ENCODE peak calls at places on chromosomes 16 and 17, in five cellular contexts. One of them, this sample, is unnamed.

GRCh38 chr17:28750178-28751047 is 6.6 kb downstream of the TRAF4 start:
- DNase-seq in stomach: peak; percentile 97
- DNase-seq in CD8-positive, alpha-beta T cell: peak; percentile 88
- DNase-seq in prostate gland: peak; percentile 95
- DNase-seq in K562: peak; percentile 98
- DNase-seq in this sample: peak; percentile 96

GRCh38 chr17:55735784-55736405 is 13.2 kb upstream of the TMEM100 start:
- DNase-seq in stomach: no peak
- DNase-seq in CD8-positive, alpha-beta T cell: no peak
- DNase-seq in prostate gland: no peak
- DNase-seq in K562: peak; percentile 83
- DNase-seq in this sample: peak; percentile 53

GRCh38 chr17:6927290-6927844 is 68.5 kb upstream of the ALOX12 start:
- DNase-seq in CD8-positive, alpha-beta T cell: no peak
- DNase-seq in stomach: no peak
- DNase-seq in K562: no peak
- DNase-seq in prostate gland: no peak
- DNase-seq in this sample: no peak

GRCh38 chr17:51152766-51153209 is 571 bp upstream of the NME1 start:
- DNase-seq in K562: no peak
- DNase-seq in CD8-positive, alpha-beta T cell: no peak
- DNase-seq in stomach: no peak
- DNase-seq in prostate gland: no peak
- DNase-seq in this sample: peak; percentile 62

GRCh38 chr16:65781363-65781762 is 585.1 kb upstream of the CDH5 start:
- DNase-seq in stomach: no peak
- DNase-seq in CD8-positive, alpha-beta T cell: no peak
- DNase-seq in K562: peak; percentile 32
- DNase-seq in prostate gland: no peak
- DNase-seq in this sample: no peak

GRCh38 chr17:37761065-37761464 is 16.2 kb upstream of the HNF1B start:
- DNase-seq in CD8-positive, alpha-beta T cell: no peak
- DNase-seq in K562: no peak
- DNase-seq in stomach: no peak
- DNase-seq in prostate gland: no peak
- DNase-seq in this sample: no peak

GRCh38 chr16:3467182-3467581 is 23.7 kb downstream of the NAA60 start:
- DNase-seq in CD8-positive, alpha-beta T cell: no peak
- DNase-seq in K562: no peak
- DNase-seq in prostate gland: no peak
- DNase-seq in stomach: no peak
- DNase-seq in this sample: peak; percentile 11

GRCh38 chr17:75406222-75406615 is 741 bp upstream of the GRB2 start:
- DNase-seq in K562: peak; percentile 24
- DNase-seq in stomach: no peak
- DNase-seq in CD8-positive, alpha-beta T cell: no peak
- DNase-seq in prostate gland: no peak
- DNase-seq in this sample: peak; percentile 19

GRCh38 chr16:84754353-84754856 is 54.6 kb downstream of the USP10 start:
- DNase-seq in CD8-positive, alpha-beta T cell: peak; percentile 62
- DNase-seq in prostate gland: peak; percentile 84
- DNase-seq in stomach: peak; percentile 67
- DNase-seq in K562: peak; percentile 89
- DNase-seq in this sample: peak; percentile 72

GRCh38 chr16:3112058-3112880 is at the start of gene ZNF205:
- DNase-seq in K562: peak; percentile 86
- DNase-seq in prostate gland: peak; percentile 64
- DNase-seq in CD8-positive, alpha-beta T cell: no peak
- DNase-seq in stomach: peak; percentile 79
- DNase-seq in this sample: peak; percentile 99

GRCh38 chr17:4585203-4585939 is 1.0 kb downstream of the SMTNL2 start:
- DNase-seq in CD8-positive, alpha-beta T cell: no peak
- DNase-seq in stomach: no peak
- DNase-seq in prostate gland: no peak
- DNase-seq in K562: no peak
- DNase-seq in this sample: peak; percentile 86

GRCh38 chr16:85333744-85334640 is 221.7 kb upstream of the CIBAR2 start:
- DNase-seq in K562: no peak
- DNase-seq in prostate gland: no peak
- DNase-seq in CD8-positive, alpha-beta T cell: no peak
- DNase-seq in stomach: no peak
- DNase-seq in this sample: peak; percentile 73

GRCh38 chr17:31515226-31515759 is 123.8 kb downstream of the RAB11FIP4 start:
- DNase-seq in CD8-positive, alpha-beta T cell: no peak
- DNase-seq in prostate gland: no peak
- DNase-seq in K562: no peak
- DNase-seq in stomach: no peak
- DNase-seq in this sample: peak; percentile 31

GRCh38 chr16:4937782-4938682 is 1.1 kb upstream of the PPL start:
- DNase-seq in stomach: no peak
- DNase-seq in prostate gland: peak; percentile 68
- DNase-seq in K562: no peak
- DNase-seq in CD8-positive, alpha-beta T cell: no peak
- DNase-seq in this sample: peak; percentile 78

GRCh38 chr17:69489303-69489702 is 74.8 kb downstream of the MAP2K6 start:
- DNase-seq in prostate gland: no peak
- DNase-seq in CD8-positive, alpha-beta T cell: no peak
- DNase-seq in K562: no peak
- DNase-seq in stomach: no peak
- DNase-seq in this sample: no peak

GRCh38 chr17:509316-509715 is 156.7 kb upstream of the RPH3AL start:
- DNase-seq in K562: no peak
- DNase-seq in prostate gland: no peak
- DNase-seq in stomach: no peak
- DNase-seq in CD8-positive, alpha-beta T cell: no peak
- DNase-seq in this sample: no peak

GRCh38 chr17:43574896-43575525 is 28.9 kb upstream of the ETV4 start:
- DNase-seq in K562: no peak
- DNase-seq in prostate gland: no peak
- DNase-seq in stomach: no peak
- DNase-seq in CD8-positive, alpha-beta T cell: no peak
- DNase-seq in this sample: no peak

GRCh38 chr17:40068917-40069750 is 6.4 kb downstream of the THRA start:
- DNase-seq in CD8-positive, alpha-beta T cell: peak; percentile 86
- DNase-seq in K562: peak; percentile 90
- DNase-seq in prostate gland: peak; percentile 92
- DNase-seq in stomach: peak; percentile 93
- DNase-seq in this sample: peak; percentile 96

GRCh38 chr17:17032131-17032692 is 10.0 kb upstream of the MPRIP start:
- DNase-seq in K562: peak; percentile 24
- DNase-seq in CD8-positive, alpha-beta T cell: no peak
- DNase-seq in stomach: peak; percentile 84
- DNase-seq in prostate gland: no peak
- DNase-seq in this sample: peak; percentile 97

GRCh38 chr17:31554930-31555329 is 163.5 kb downstream of the RAB11FIP4 start:
- DNase-seq in CD8-positive, alpha-beta T cell: no peak
- DNase-seq in K562: no peak
- DNase-seq in stomach: no peak
- DNase-seq in prostate gland: no peak
- DNase-seq in this sample: no peak

GRCh38 chr16:53546988-53547391 is 44.0 kb upstream of the AKTIP start:
- DNase-seq in stomach: no peak
- DNase-seq in K562: peak; percentile 31
- DNase-seq in prostate gland: no peak
- DNase-seq in CD8-positive, alpha-beta T cell: no peak
- DNase-seq in this sample: peak; percentile 75

GRCh38 chr17:72878975-72879660 is 213.4 kb downstream of the SLC39A11 start:
- DNase-seq in K562: no peak
- DNase-seq in stomach: no peak
- DNase-seq in prostate gland: no peak
- DNase-seq in CD8-positive, alpha-beta T cell: no peak
- DNase-seq in this sample: no peak

GRCh38 chr17:1036845-1037237 is 39.9 kb downstream of the TIMM22 start:
- DNase-seq in prostate gland: no peak
- DNase-seq in K562: no peak
- DNase-seq in stomach: no peak
- DNase-seq in CD8-positive, alpha-beta T cell: no peak
- DNase-seq in this sample: no peak

GRCh38 chr16:11290102-11290893 is 9.2 kb upstream of the PRM1 start:
- DNase-seq in stomach: no peak
- DNase-seq in CD8-positive, alpha-beta T cell: no peak
- DNase-seq in prostate gland: no peak
- DNase-seq in K562: no peak
- DNase-seq in this sample: no peak

GRCh38 chr17:12549499-12549901 is 116.2 kb upstream of the MYOCD start:
- DNase-seq in stomach: no peak
- DNase-seq in prostate gland: no peak
- DNase-seq in CD8-positive, alpha-beta T cell: no peak
- DNase-seq in K562: no peak
- DNase-seq in this sample: peak; percentile 73

GRCh38 chr17:12231027-12231682 is 210.5 kb downstream of the MAP2K4 start:
- DNase-seq in K562: no peak
- DNase-seq in stomach: no peak
- DNase-seq in CD8-positive, alpha-beta T cell: no peak
- DNase-seq in prostate gland: no peak
- DNase-seq in this sample: no peak

GRCh38 chr17:61469474-61469873 is 17.3 kb downstream of the TBX4 start:
- DNase-seq in CD8-positive, alpha-beta T cell: no peak
- DNase-seq in prostate gland: no peak
- DNase-seq in K562: no peak
- DNase-seq in stomach: no peak
- DNase-seq in this sample: no peak

GRCh38 chr16:4515611-4516233 is 22.9 kb downstream of the CDIP1 start:
- DNase-seq in CD8-positive, alpha-beta T cell: no peak
- DNase-seq in K562: no peak
- DNase-seq in stomach: no peak
- DNase-seq in prostate gland: no peak
- DNase-seq in this sample: peak; percentile 45

GRCh38 chr16:25751230-25751629 is 59.5 kb downstream of the HS3ST4 start:
- DNase-seq in stomach: no peak
- DNase-seq in K562: no peak
- DNase-seq in CD8-positive, alpha-beta T cell: no peak
- DNase-seq in prostate gland: no peak
- DNase-seq in this sample: no peak

GRCh38 chr16:50580180-50580771 is 32.1 kb downstream of the NKD1 start:
- DNase-seq in stomach: no peak
- DNase-seq in CD8-positive, alpha-beta T cell: no peak
- DNase-seq in K562: no peak
- DNase-seq in prostate gland: no peak
- DNase-seq in this sample: no peak

DNA sequence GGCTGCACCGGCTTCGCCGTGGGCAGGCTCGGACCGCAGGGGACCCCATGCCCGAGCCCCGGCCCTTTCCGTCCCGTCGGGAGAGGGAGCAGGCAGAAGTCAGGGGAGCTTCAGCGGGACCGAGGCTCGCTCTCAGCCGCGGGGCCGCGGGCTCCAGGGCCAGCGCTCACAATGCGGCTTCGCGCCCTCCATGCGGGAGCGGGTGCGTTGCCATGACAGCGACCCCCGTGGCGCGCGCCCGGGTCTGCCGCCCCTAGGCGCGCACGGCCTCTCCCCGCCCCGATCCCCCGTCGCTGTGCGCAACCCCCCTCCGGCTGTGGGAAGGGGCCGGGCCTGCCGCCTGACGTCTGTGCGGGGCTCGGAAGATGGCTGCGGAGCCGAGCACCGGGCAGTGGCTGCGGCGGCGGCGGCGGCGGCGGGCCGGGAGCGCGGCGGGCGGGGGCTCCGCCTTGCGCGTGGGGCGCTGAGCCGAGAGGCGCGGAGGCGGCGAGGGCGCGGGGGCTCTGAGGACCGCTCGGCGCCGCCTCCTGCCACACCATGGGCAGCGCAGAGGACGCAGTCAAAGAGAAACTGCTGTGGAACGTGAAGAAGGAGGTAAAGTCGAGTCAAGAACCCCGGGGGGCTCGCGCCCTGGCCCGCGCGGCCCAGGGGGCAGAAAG is at the start of gene SGSM2:
- DNase-seq in CD8-positive, alpha-beta T cell: peak; percentile 81
- DNase-seq in stomach: peak; percentile 65
- DNase-seq in K562: peak; percentile 54
- DNase-seq in prostate gland: peak; percentile 55
- DNase-seq in this sample: peak; percentile 94
- H3K4me1 ChIP-seq in CD8-positive, alpha-beta T cell: peaks cover 16% of the 10 kb centered on the region
- H3K4me1 ChIP-seq in stomach: peaks cover 38% of the 10 kb centered on the region
- H3K4me1 ChIP-seq in K562: peaks cover 21% of the 10 kb centered on the region
- H3K4me1 ChIP-seq in prostate gland: no peaks in the 10 kb centered on the region
- H3K4me1 ChIP-seq in this sample: peaks cover 20% of the 10 kb centered on the region

DNA sequence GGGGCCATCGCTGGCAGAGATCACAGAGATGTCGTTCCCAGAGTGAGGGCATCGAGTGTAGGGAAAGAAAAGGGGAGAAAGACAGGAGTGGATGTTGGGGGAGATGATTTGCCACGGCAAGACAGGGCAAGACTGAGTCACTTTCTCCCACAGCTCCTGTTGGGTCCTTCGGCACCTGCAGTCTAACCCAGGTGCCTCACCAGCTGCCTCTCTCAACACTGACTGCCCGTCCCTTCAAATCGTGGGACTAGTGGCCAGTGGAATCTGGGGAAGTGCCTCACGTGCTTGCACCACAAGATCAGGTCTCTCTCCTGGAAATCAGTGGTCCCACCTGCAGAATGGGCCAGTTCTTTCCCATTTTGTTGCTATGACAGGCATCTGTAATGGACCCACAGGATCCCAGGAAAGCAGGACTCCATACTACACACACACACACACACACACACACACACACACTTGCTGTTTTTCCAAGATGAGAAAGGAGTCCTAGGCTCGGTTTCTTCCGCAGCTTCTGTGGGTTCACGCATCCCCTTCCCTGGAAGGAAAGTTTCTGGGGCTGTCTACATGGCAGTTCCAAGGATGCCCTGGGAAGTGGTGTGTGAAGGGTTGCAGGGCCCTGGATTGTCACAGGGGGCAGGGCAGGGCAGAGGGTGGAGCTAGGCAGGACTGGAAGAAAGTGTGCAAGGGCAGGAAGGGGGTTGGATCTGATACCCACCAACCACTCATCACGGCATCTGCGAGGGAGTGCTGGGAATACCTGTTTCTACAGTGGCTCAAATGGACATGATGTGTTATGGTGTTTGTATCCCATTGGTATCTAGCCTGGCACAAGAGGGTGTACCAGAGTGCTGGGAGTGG is 10.2 kb upstream of the CBX8 start:
- DNase-seq in stomach: no peak
- DNase-seq in K562: no peak
- DNase-seq in CD8-positive, alpha-beta T cell: no peak
- DNase-seq in prostate gland: no peak
- DNase-seq in this sample: no peak
- H3K27me3 ChIP-seq in stomach: peaks cover 100% of the 10 kb centered on the region
- H3K27me3 ChIP-seq in K562: no peaks in the 10 kb centered on the region
- H3K27me3 ChIP-seq in CD8-positive, alpha-beta T cell: peaks cover 88% of the 10 kb centered on the region
- H3K27me3 ChIP-seq in prostate gland: peaks cover 49% of the 10 kb centered on the region
- H3K27me3 ChIP-seq in this sample: peaks cover 98% of the 10 kb centered on the region

GRCh38 chr17:70599198-70599597 is 429.9 kb downstream of the KCNJ2 start:
- DNase-seq in CD8-positive, alpha-beta T cell: no peak
- DNase-seq in K562: no peak
- DNase-seq in stomach: no peak
- DNase-seq in prostate gland: no peak
- DNase-seq in this sample: no peak
- H3K4me1 ChIP-seq in CD8-positive, alpha-beta T cell: no peaks in the 10 kb centered on the region
- H3K4me1 ChIP-seq in K562: no peaks in the 10 kb centered on the region
- H3K4me1 ChIP-seq in stomach: no peaks in the 10 kb centered on the region
- H3K4me1 ChIP-seq in prostate gland: no peaks in the 10 kb centered on the region
- H3K4me1 ChIP-seq in this sample: no peaks in the 10 kb centered on the region

DNA sequence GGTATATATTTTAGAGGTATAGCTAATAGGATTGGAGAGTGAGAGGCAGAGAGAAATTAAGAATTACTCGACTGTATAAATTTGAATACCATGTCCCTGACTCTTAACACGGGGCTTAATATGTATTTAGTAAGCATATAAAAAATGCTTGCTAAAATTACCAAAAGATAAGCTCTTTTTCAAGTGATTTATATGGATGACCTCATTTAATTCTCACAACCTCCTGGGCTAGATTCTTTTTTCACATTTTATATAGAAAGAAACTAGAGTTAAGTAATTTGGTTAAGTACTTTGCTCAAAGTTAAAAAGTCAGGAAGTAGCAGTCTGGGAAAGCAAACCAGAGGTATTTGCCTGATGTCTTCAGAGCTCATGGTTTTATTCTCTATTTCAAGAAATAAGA is 963.5 kb upstream of the SOX9 start:
- DNase-seq in stomach: no peak
- DNase-seq in CD8-positive, alpha-beta T cell: no peak
- DNase-seq in K562: no peak
- DNase-seq in prostate gland: no peak
- DNase-seq in this sample: no peak
- H3K27me3 ChIP-seq in stomach: no peaks in the 10 kb centered on the region
- H3K27me3 ChIP-seq in CD8-positive, alpha-beta T cell: no peaks in the 10 kb centered on the region
- H3K27me3 ChIP-seq in K562: no peaks in the 10 kb centered on the region
- H3K27me3 ChIP-seq in prostate gland: no peaks in the 10 kb centered on the region
- H3K27me3 ChIP-seq in this sample: no peaks in the 10 kb centered on the region